ENCODE peak calls at places on chromosomes 16 and 17, in four cellular contexts. E, B, S and W are unnamed samples.
A peak's percentile ranks its signal among the peaks of the same experiment; 100 is the strongest.

GRCh38 chr17:78974635-78975591 is 4.8 kb downstream of the LGALS3BP start:
- DNase-seq in E (peak; percentile 55), S (no peak), B (peak; percentile 84), W (no peak)

GRCh38 chr16:59591480-59591879 is 857.4 kb upstream of the GOT2 start:
- DNase-seq in B (peak; percentile 19), S (no peak), E (no peak), W (no peak)

GRCh38 chr17:65074778-65075250 is 18.3 kb upstream of the GNA13 start:
- DNase-seq in S (no peak), E (peak; percentile 33), B (peak; percentile 68), W (no peak)

GRCh38 chr17:54899721-54900456 is 763 bp upstream of the TOM1L1 start:
- DNase-seq in B (peak; percentile 4), S (no peak), E (no peak), W (no peak)

GRCh38 chr17:21689604-21690003 is 2.7 kb upstream of the KCNJ18 start:
- DNase-seq in S (no peak), B (peak; percentile 72), E (peak; percentile 42), W (peak; percentile 0)

GRCh38 chr17:67628580-67629013 is 89.1 kb upstream of the NOL11 start:
- DNase-seq in E (no peak), S (peak; percentile 66), B (no peak), W (no peak)

GRCh38 chr17:28347261-28347891 is 10.0 kb downstream of the POLDIP2 start:
- DNase-seq in E (peak; percentile 75), B (peak; percentile 90), S (no peak), W (no peak)

GRCh38 chr16:57802635-57803412 is 533 bp upstream of the KIFC3 start:
- DNase-seq in B (peak; percentile 54), E (no peak), S (no peak), W (no peak)

GRCh38 chr16:55151901-55152300 is 172.1 kb upstream of the IRX6 start:
- DNase-seq in E (no peak), S (no peak), B (no peak), W (no peak)

GRCh38 chr16:31117384-31118222 is at the start of gene KAT8:
- DNase-seq in B (peak; percentile 97), E (peak; percentile 94), S (peak; percentile 99), W (peak; percentile 87)

GRCh38 chr16:64872101-64872500 is 249.8 kb downstream of the CDH11 start:
- DNase-seq in S (no peak), B (peak; percentile 28), E (no peak), W (no peak)

GRCh38 chr16:55656695-55657092 is 906 bp downstream of the SLC6A2 start:
- DNase-seq in S (no peak), E (no peak), B (no peak), W (no peak)

GRCh38 chr17:63356275-63356905 is 89.7 kb downstream of the CYB561 start:
- DNase-seq in S (no peak), E (peak; percentile 53), B (peak; percentile 86), W (no peak)

GRCh38 chr17:1905190-1905919 is 75.5 kb downstream of the RPA1 start:
- DNase-seq in B (no peak), E (no peak), S (no peak), W (no peak)

GRCh38 chr17:7186241-7186640 is 7.1 kb upstream of the ASGR1 start:
- DNase-seq in S (no peak), E (no peak), B (no peak), W (no peak)
- TF ChIP-seq CTCF in S (no peak), E (peak; percentile 39), B (peak; percentile 22), W (peak; percentile 39)

DNA sequence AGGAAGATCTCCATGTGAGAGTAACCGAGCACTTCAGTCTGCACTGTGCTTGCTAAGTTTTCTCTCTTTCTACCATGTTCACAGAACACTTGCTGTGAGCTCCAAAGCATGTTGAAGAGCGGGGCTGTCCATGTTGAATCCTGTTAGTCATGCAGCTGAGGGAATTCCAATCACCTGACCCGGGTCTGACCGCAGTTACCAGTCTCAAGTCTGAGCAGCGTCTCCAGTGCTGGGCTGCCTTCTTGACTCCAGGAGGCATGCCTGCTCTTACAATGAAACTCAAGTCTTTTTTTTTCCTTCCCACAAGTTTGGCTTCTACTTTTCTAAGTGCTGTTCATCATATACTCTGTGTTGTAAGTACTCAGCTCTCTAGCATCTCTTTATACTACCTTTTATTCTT is 44.3 kb downstream of the HOXB1 start:
- DNase-seq in S (no peak), B (peak; percentile 100), E (peak; percentile 98), W (peak; percentile 90)
- TF ChIP-seq CTCF in S (no peak), B (peak; percentile 71), E (peak; percentile 57), W (peak; percentile 48)

GRCh38 chr17:69084911-69085310 is 24.2 kb upstream of the ABCA9 start:
- DNase-seq in E (no peak), B (no peak), S (no peak), W (no peak)
- TF ChIP-seq CTCF in E (peak; percentile 44), B (no peak), S (no peak), W (peak; percentile 53)

GRCh38 chr16:6345090-6345489 is 987.6 kb upstream of the RBFOX1 start:
- DNase-seq in E (no peak), S (no peak), B (no peak), W (no peak)
- TF ChIP-seq CTCF in E (no peak), S (no peak), B (no peak), W (no peak)

GRCh38 chr17:45722161-45722560 is 62.0 kb upstream of the CRHR1 start:
- DNase-seq in E (no peak), S (no peak), B (peak; percentile 5), W (no peak)
- TF ChIP-seq CTCF in E (peak; percentile 36), S (no peak), B (peak; percentile 26), W (peak; percentile 47)

DNA sequence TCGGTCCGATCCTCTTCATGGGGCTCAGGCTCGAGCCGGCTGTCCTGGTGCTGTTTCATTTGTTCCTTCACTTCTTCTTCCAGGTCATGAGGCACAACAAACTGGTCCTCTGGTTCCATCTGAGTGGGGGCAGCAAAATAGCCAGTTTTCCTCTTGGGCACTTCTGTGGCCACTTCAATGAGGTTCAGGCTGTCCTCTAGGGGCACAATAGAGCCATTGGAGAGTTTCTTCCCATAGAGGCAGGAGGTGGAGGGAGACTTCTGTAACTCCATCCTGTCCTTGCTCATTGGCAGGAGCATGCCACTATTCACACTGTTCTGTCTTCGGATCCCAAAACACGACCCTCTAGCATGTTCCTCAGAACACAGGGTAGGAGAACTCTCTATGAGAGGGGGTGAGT is 22.9 kb downstream of the MARVELD3 start:
- DNase-seq in B (no peak), E (no peak), S (no peak), W (no peak)
- TF ChIP-seq CTCF in B (peak; percentile 20), E (peak; percentile 41), S (peak; percentile 33), W (peak; percentile 65)